ENCODE peak calls at places on chromosomes 11 and 22, in four cellular contexts. One of them, this sample, is unnamed.

GRCh38 chr11:126722006-126722736 is 278.4 kb downstream of the KIRREL3 start:
- DNase-seq in uterus: no peak
- DNase-seq in left ventricle myocardium inferior: no peak
- DNase-seq in SK-N-SH: no peak
- DNase-seq in this sample: no peak

GRCh38 chr11:76321820-76322524 is 59.0 kb downstream of the THAP12 start:
- DNase-seq in uterus: no peak
- DNase-seq in left ventricle myocardium inferior: no peak
- DNase-seq in SK-N-SH: no peak
- DNase-seq in this sample: no peak

GRCh38 chr11:124799384-124800225 is 601 bp downstream of the MSANTD2 start:
- DNase-seq in uterus: no peak
- DNase-seq in left ventricle myocardium inferior: peak; percentile 22
- DNase-seq in SK-N-SH: peak; percentile 82
- DNase-seq in this sample: peak; percentile 70

GRCh38 chr11:64893194-64894069 is 15.0 kb upstream of the EHD1 start:
- DNase-seq in uterus: no peak
- DNase-seq in left ventricle myocardium inferior: no peak
- DNase-seq in SK-N-SH: no peak
- DNase-seq in this sample: no peak

GRCh38 chr22:29351891-29352290 is 36.4 kb upstream of the RASL10A start:
- DNase-seq in uterus: no peak
- DNase-seq in left ventricle myocardium inferior: no peak
- DNase-seq in SK-N-SH: no peak
- DNase-seq in this sample: no peak

GRCh38 chr22:42417645-42418303 is 14.4 kb downstream of the NFAM1 start:
- DNase-seq in uterus: no peak
- DNase-seq in left ventricle myocardium inferior: no peak
- DNase-seq in SK-N-SH: no peak
- DNase-seq in this sample: no peak

GRCh38 chr11:122524532-122524882 is 131.0 kb upstream of the UBASH3B start:
- DNase-seq in uterus: no peak
- DNase-seq in left ventricle myocardium inferior: no peak
- DNase-seq in SK-N-SH: peak; percentile 35
- DNase-seq in this sample: no peak

GRCh38 chr11:15969701-15970329 is 386.5 kb downstream of the SOX6 start:
- DNase-seq in uterus: no peak
- DNase-seq in left ventricle myocardium inferior: no peak
- DNase-seq in SK-N-SH: no peak
- DNase-seq in this sample: no peak

GRCh38 chr11:72921028-72921716 is 107.0 kb downstream of the ATG16L2 start:
- DNase-seq in uterus: no peak
- DNase-seq in left ventricle myocardium inferior: no peak
- DNase-seq in SK-N-SH: no peak
- DNase-seq in this sample: no peak

GRCh38 chr11:78138694-78139421 is 568 bp downstream of the ALG8 start:
- DNase-seq in uterus: no peak
- DNase-seq in left ventricle myocardium inferior: no peak
- DNase-seq in SK-N-SH: peak; percentile 44
- DNase-seq in this sample: no peak

GRCh38 chr11:16989554-16989953 is 24.7 kb downstream of the PLEKHA7 start:
- DNase-seq in uterus: no peak
- DNase-seq in left ventricle myocardium inferior: no peak
- DNase-seq in SK-N-SH: no peak
- DNase-seq in this sample: no peak

GRCh38 chr11:71383461-71383860 is 64.7 kb downstream of the DHCR7 start:
- DNase-seq in uterus: no peak
- DNase-seq in left ventricle myocardium inferior: no peak
- DNase-seq in SK-N-SH: no peak
- DNase-seq in this sample: no peak

GRCh38 chr11:89456681-89457080 is 34.5 kb downstream of the NOX4 start:
- DNase-seq in uterus: no peak
- DNase-seq in left ventricle myocardium inferior: no peak
- DNase-seq in SK-N-SH: no peak
- DNase-seq in this sample: no peak

GRCh38 chr11:133894956-133895549 is 49.7 kb upstream of the SPATA19 start:
- DNase-seq in uterus: no peak
- DNase-seq in left ventricle myocardium inferior: no peak
- DNase-seq in SK-N-SH: peak; percentile 18
- DNase-seq in this sample: peak; percentile 31

GRCh38 chr11:46345881-46346484 is 1.3 kb upstream of the DGKZ start:
- DNase-seq in uterus: no peak
- DNase-seq in left ventricle myocardium inferior: no peak
- DNase-seq in SK-N-SH: no peak
- DNase-seq in this sample: no peak

DNA sequence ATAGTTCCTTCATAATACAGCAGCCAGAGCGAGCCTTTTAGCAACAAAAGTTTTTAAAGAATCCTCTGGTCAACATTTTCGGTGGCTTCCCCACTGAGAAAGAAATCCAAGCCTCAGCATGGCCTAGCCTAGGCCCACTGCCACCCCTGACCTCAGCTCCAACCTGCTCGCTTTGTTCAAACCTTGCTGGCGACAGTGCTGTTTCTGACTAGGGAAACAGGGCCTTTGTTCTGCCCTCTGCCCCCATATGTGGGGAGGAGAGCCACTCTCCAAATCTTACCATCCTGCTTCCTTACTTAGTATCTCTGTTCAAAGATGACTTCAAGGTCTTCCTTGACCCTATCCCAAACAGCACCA is 95.8 kb downstream of the CCDC83 start:
- DNase-seq in uterus: no peak
- DNase-seq in left ventricle myocardium inferior: no peak
- DNase-seq in SK-N-SH: no peak
- DNase-seq in this sample: no peak
- H3K4me1 ChIP-seq in uterus: peaks cover 7% of the 10 kb centered on the region
- H3K4me1 ChIP-seq in left ventricle myocardium inferior: peaks cover 46% of the 10 kb centered on the region
- H3K4me1 ChIP-seq in SK-N-SH: no peaks in the 10 kb centered on the region
- H3K4me1 ChIP-seq in this sample: peaks cover 22% of the 10 kb centered on the region

GRCh38 chr11:31828217-31828616 is 17.1 kb upstream of the PAX6 start:
- DNase-seq in uterus: no peak
- DNase-seq in left ventricle myocardium inferior: no peak
- DNase-seq in SK-N-SH: no peak
- DNase-seq in this sample: no peak
- H3K4me1 ChIP-seq in uterus: no peaks in the 10 kb centered on the region
- H3K4me1 ChIP-seq in left ventricle myocardium inferior: peaks cover 22% of the 10 kb centered on the region
- H3K4me1 ChIP-seq in SK-N-SH: no peaks in the 10 kb centered on the region
- H3K4me1 ChIP-seq in this sample: no peaks in the 10 kb centered on the region

DNA sequence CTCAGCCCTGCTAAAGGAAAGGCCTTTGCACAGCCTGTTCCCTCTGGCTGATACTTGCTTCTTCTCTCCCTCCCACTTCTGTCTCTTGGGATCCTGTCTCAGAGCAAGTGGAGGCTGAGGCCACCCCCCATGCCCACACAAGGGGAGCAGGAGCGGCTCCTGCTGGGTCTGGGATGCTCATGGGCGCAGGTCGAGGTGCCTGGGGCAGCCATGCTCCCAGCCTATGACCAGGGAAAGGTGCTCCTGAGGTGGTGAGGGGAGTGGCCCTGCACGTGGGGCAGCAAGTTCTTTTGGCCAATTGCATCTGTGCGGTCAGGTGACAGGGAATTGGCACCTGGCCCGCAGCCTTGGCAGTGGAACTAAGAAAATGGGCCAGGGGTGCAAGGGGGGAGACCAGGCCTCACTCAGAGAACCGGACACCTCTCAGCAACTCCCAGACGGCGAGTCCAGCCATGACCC is 1.5 kb downstream of the MAPK11 start:
- DNase-seq in uterus: no peak
- DNase-seq in left ventricle myocardium inferior: no peak
- DNase-seq in SK-N-SH: no peak
- DNase-seq in this sample: no peak
- H3K4me1 ChIP-seq in uterus: peaks cover 32% of the 10 kb centered on the region
- H3K4me1 ChIP-seq in left ventricle myocardium inferior: peaks cover 58% of the 10 kb centered on the region
- H3K4me1 ChIP-seq in SK-N-SH: peaks cover 19% of the 10 kb centered on the region
- H3K4me1 ChIP-seq in this sample: peaks cover 40% of the 10 kb centered on the region

GRCh38 chr11:118396097-118396501 is 5.3 kb upstream of the ATP5MG start:
- DNase-seq in uterus: no peak
- DNase-seq in left ventricle myocardium inferior: no peak
- DNase-seq in SK-N-SH: no peak
- DNase-seq in this sample: no peak
- H3K4me1 ChIP-seq in uterus: peaks cover 4% of the 10 kb centered on the region
- H3K4me1 ChIP-seq in left ventricle myocardium inferior: peaks cover 9% of the 10 kb centered on the region
- H3K4me1 ChIP-seq in SK-N-SH: peaks cover 4% of the 10 kb centered on the region
- H3K4me1 ChIP-seq in this sample: peaks cover 6% of the 10 kb centered on the region

GRCh38 chr11:75152651-75153553 is 2.0 kb downstream of the SLCO2B1 start:
- DNase-seq in uterus: no peak
- DNase-seq in left ventricle myocardium inferior: no peak
- DNase-seq in SK-N-SH: no peak
- DNase-seq in this sample: no peak

GRCh38 chr11:75159081-75159953 is 8.4 kb downstream of the SLCO2B1 start:
- DNase-seq in uterus: no peak
- DNase-seq in left ventricle myocardium inferior: no peak
- DNase-seq in SK-N-SH: no peak
- DNase-seq in this sample: no peak

GRCh38 chr11:75154646-75155569 is 4.0 kb downstream of the SLCO2B1 start:
- DNase-seq in uterus: no peak
- DNase-seq in left ventricle myocardium inferior: peak; percentile 47
- DNase-seq in SK-N-SH: no peak
- DNase-seq in this sample: no peak

GRCh38 chr11:75158241-75158640 is 7.3 kb downstream of the SLCO2B1 start:
- DNase-seq in uterus: no peak
- DNase-seq in left ventricle myocardium inferior: no peak
- DNase-seq in SK-N-SH: no peak
- DNase-seq in this sample: no peak

GRCh38 chr11:75155570-75156422 is 4.9 kb downstream of the SLCO2B1 start:
- DNase-seq in uterus: no peak
- DNase-seq in left ventricle myocardium inferior: no peak
- DNase-seq in SK-N-SH: no peak
- DNase-seq in this sample: no peak
- H3K4me1 ChIP-seq in uterus: no peaks in the 10 kb centered on the region
- H3K4me1 ChIP-seq in left ventricle myocardium inferior: peaks cover 78% of the 10 kb centered on the region
- H3K4me1 ChIP-seq in SK-N-SH: no peaks in the 10 kb centered on the region
- H3K4me1 ChIP-seq in this sample: no peaks in the 10 kb centered on the region

GRCh38 chr11:114121744-114122504 is 62.4 kb downstream of the ZBTB16 start:
- DNase-seq in uterus: no peak
- DNase-seq in left ventricle myocardium inferior: no peak
- DNase-seq in SK-N-SH: no peak
- DNase-seq in this sample: no peak
- H3K4me1 ChIP-seq in uterus: peaks cover 14% of the 10 kb centered on the region
- H3K4me1 ChIP-seq in left ventricle myocardium inferior: peaks cover 100% of the 10 kb centered on the region
- H3K4me1 ChIP-seq in SK-N-SH: no peaks in the 10 kb centered on the region
- H3K4me1 ChIP-seq in this sample: peaks cover 82% of the 10 kb centered on the region

GRCh38 chr11:60756307-60757032 is at the start of gene MS4A15:
- DNase-seq in uterus: no peak
- DNase-seq in left ventricle myocardium inferior: no peak
- DNase-seq in SK-N-SH: peak; percentile 57
- DNase-seq in this sample: no peak

GRCh38 chr11:60753309-60753708 is 3.4 kb upstream of the MS4A15 start:
- DNase-seq in uterus: no peak
- DNase-seq in left ventricle myocardium inferior: no peak
- DNase-seq in SK-N-SH: no peak
- DNase-seq in this sample: peak; percentile 5

GRCh38 chr11:60761436-60762190 is 4.9 kb downstream of the MS4A15 start:
- DNase-seq in uterus: no peak
- DNase-seq in left ventricle myocardium inferior: no peak
- DNase-seq in SK-N-SH: no peak
- DNase-seq in this sample: peak; percentile 9

GRCh38 chr11:60754887-60755286 is 1.8 kb upstream of the MS4A15 start:
- DNase-seq in uterus: no peak
- DNase-seq in left ventricle myocardium inferior: no peak
- DNase-seq in SK-N-SH: no peak
- DNase-seq in this sample: no peak

GRCh38 chr11:60757231-60757800 is 649 bp downstream of the MS4A15 start:
- DNase-seq in uterus: no peak
- DNase-seq in left ventricle myocardium inferior: no peak
- DNase-seq in SK-N-SH: no peak
- DNase-seq in this sample: peak; percentile 48
- H3K4me1 ChIP-seq in uterus: no peaks in the 10 kb centered on the region
- H3K4me1 ChIP-seq in left ventricle myocardium inferior: peaks cover 3% of the 10 kb centered on the region
- H3K4me1 ChIP-seq in SK-N-SH: no peaks in the 10 kb centered on the region
- H3K4me1 ChIP-seq in this sample: no peaks in the 10 kb centered on the region

DNA sequence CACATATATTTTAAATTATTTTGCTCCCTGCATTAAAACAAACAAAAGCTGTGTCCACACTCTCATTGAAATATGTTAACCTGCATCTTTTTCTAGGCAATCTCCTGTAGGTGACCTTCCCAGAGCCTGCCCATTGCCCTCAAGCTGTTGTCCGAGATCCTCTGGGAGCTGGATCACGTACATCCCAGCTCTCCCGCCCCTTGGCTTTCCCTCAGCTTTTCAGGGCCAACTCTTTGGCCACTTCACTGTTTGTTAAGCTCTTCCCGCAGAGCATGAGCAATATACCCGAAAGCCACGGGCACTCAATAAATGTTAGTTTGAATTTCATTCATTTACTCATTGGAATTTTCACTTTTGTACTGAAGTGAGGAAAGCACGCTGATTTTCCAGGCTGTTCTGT is 32.2 kb downstream of the ELMOD1 start:
- DNase-seq in uterus: no peak
- DNase-seq in left ventricle myocardium inferior: no peak
- DNase-seq in SK-N-SH: no peak
- DNase-seq in this sample: no peak
- H3K4me1 ChIP-seq in uterus: no peaks in the 10 kb centered on the region
- H3K4me1 ChIP-seq in left ventricle myocardium inferior: no peaks in the 10 kb centered on the region
- H3K4me1 ChIP-seq in SK-N-SH: no peaks in the 10 kb centered on the region
- H3K4me1 ChIP-seq in this sample: no peaks in the 10 kb centered on the region